ENCODE peak calls at places on chromosome 16, in ten cellular contexts. V is GM23338; K is GM23248; N is gastrocnemius medialis; D is RWPE1; U is Peyer's patch; T is CD8-positive, alpha-beta memory T cell; C is naive B cell; X is activated CD8-positive, alpha-beta memory T cell treated with anti-CD3 and anti-CD28 coated beads for 1 hour; P is kidney tubule cell. Y is an unnamed sample.

GRCh38 chr16:14013571-14014283 is 57.4 kb upstream of the MRTFB start:
- DNase-seq in V (peak), K (peak), N (peak), D (peak), U (no peak), T (no peak), C (no peak), X (no peak), P (peak), Y (no peak)

GRCh38 chr16:65116818-65117430 is 4.9 kb downstream of the CDH11 start:
- DNase-seq in V (no peak), K (peak), N (no peak), D (no peak), U (no peak), T (no peak), C (no peak), X (no peak), P (no peak), Y (no peak)

GRCh38 chr16:23408242-23409201 is 44.5 kb downstream of the COG7 start:
- DNase-seq in V (peak), K (peak), N (no peak), D (no peak), U (peak), T (no peak), C (no peak), X (no peak), P (peak), Y (no peak)

GRCh38 chr16:89171216-89172170 is at the start of gene CDH15:
- DNase-seq in V (peak), K (peak), N (peak), D (peak), U (peak), T (peak), C (peak), X (peak), P (peak), Y (peak)

GRCh38 chr16:2964416-2965223 is 545 bp downstream of the KREMEN2 start:
- DNase-seq in V (peak), K (peak), N (no peak), D (peak), U (peak), T (peak), C (peak), X (no peak), P (peak), Y (peak)

GRCh38 chr16:886084-886543 is 84.7 kb downstream of the LMF1 start:
- DNase-seq in V (peak), K (no peak), N (no peak), D (no peak), U (no peak), T (no peak), C (no peak), X (no peak), P (no peak), Y (no peak)

GRCh38 chr16:28494141-28494851 is at the start of gene APOBR:
- DNase-seq in V (no peak), K (no peak), N (no peak), D (no peak), U (peak), T (peak), C (peak), X (peak), P (no peak), Y (peak)

GRCh38 chr16:14462811-14463210 is 167.2 kb downstream of the PARN start:
- DNase-seq in V (no peak), K (peak), N (no peak), D (peak), U (no peak), T (no peak), C (no peak), X (no peak), P (peak), Y (no peak)

GRCh38 chr16:74817851-74818250 is 43.2 kb upstream of the FA2H start:
- DNase-seq in V (peak), K (no peak), N (no peak), D (no peak), U (peak), T (no peak), C (no peak), X (no peak), P (no peak), Y (no peak)

GRCh38 chr16:67459066-67459857 is 21.7 kb downstream of the ATP6V0D1 start:
- DNase-seq in V (no peak), K (peak), N (peak), D (no peak), U (peak), T (no peak), C (no peak), X (no peak), P (no peak), Y (no peak)

GRCh38 chr16:50252082-50252611 is 14.2 kb upstream of the ADCY7 start:
- DNase-seq in V (no peak), K (no peak), N (no peak), D (no peak), U (no peak), T (no peak), C (no peak), X (no peak), P (no peak), Y (no peak)

GRCh38 chr16:85042126-85042525 is 14.5 kb downstream of the KIAA0513 start:
- DNase-seq in V (no peak), K (no peak), N (no peak), D (no peak), U (no peak), T (no peak), C (no peak), X (no peak), P (no peak), Y (no peak)

Y was measured in T-helper 9 cell.